ENCODE peak calls at places on chromosome 22, in ten cellular contexts. One of them, this sample, is unnamed.
A peak's percentile ranks its signal among the peaks of the same experiment; 100 is the strongest.

GRCh38 chr22:50544078-50544745 is 1.5 kb upstream of the KLHDC7B start:
- DNase-seq in A549: peak; percentile 82
- DNase-seq in GM04503: no peak
- DNase-seq in fibroblast of mammary gland: peak; percentile 63
- DNase-seq in activated CD4-positive, CD25-positive, alpha-beta regulatory T cell treated with anti-CD3 and anti-CD28 coated beads, Interleukin-2, amount 50 U/mL, for 16 hours: peak; percentile 68
- DNase-seq in GM23338: peak; percentile 93
- DNase-seq in activated T-helper 1 cell treated with anti-CD3 and anti-CD28 coated beads, Interleukin-12 subunit alpha, Interleukin-12 subunit beta, Interleukin-2, Interleukin-4 antibody, amounts not matched to agents 30 ng/mL and 10 ng/mL and 1 ng/mL, durations not matched to agents 14 hours and 24 hours and 36 hours: peak; percentile 80
- DNase-seq in sigmoid colon: peak; percentile 81
- DNase-seq in NCI-H1417: peak; percentile 6
- DNase-seq in T-helper 1 cell: peak; percentile 61
- DNase-seq in this sample: no peak

GRCh38 chr22:27252282-27253049 is 549.1 kb downstream of the MN1 start:
- DNase-seq in A549: peak; percentile 86
- DNase-seq in activated CD4-positive, CD25-positive, alpha-beta regulatory T cell treated with anti-CD3 and anti-CD28 coated beads, Interleukin-2, amount 50 U/mL, for 16 hours: no peak
- DNase-seq in T-helper 1 cell: no peak
- DNase-seq in activated T-helper 1 cell treated with anti-CD3 and anti-CD28 coated beads, Interleukin-12 subunit alpha, Interleukin-12 subunit beta, Interleukin-2, Interleukin-4 antibody, amounts not matched to agents 30 ng/mL and 10 ng/mL and 1 ng/mL, durations not matched to agents 14 hours and 24 hours and 36 hours: no peak
- DNase-seq in GM04503: peak; percentile 63
- DNase-seq in sigmoid colon: peak; percentile 87
- DNase-seq in GM23338: no peak
- DNase-seq in NCI-H1417: no peak
- DNase-seq in fibroblast of mammary gland: peak; percentile 91
- DNase-seq in this sample: peak; percentile 51

GRCh38 chr22:43955883-43956286 is 643 bp downstream of the SAMM50 start:
- DNase-seq in T-helper 1 cell: no peak
- DNase-seq in GM23338: peak; percentile 21
- DNase-seq in activated CD4-positive, CD25-positive, alpha-beta regulatory T cell treated with anti-CD3 and anti-CD28 coated beads, Interleukin-2, amount 50 U/mL, for 16 hours: no peak
- DNase-seq in GM04503: no peak
- DNase-seq in fibroblast of mammary gland: peak; percentile 12
- DNase-seq in A549: no peak
- DNase-seq in activated T-helper 1 cell treated with anti-CD3 and anti-CD28 coated beads, Interleukin-12 subunit alpha, Interleukin-12 subunit beta, Interleukin-2, Interleukin-4 antibody, amounts not matched to agents 30 ng/mL and 10 ng/mL and 1 ng/mL, durations not matched to agents 14 hours and 24 hours and 36 hours: peak; percentile 3
- DNase-seq in NCI-H1417: no peak
- DNase-seq in sigmoid colon: no peak
- DNase-seq in this sample: no peak

GRCh38 chr22:40326905-40327735 is 19.2 kb upstream of the ADSL start:
- DNase-seq in NCI-H1417: no peak
- DNase-seq in activated T-helper 1 cell treated with anti-CD3 and anti-CD28 coated beads, Interleukin-12 subunit alpha, Interleukin-12 subunit beta, Interleukin-2, Interleukin-4 antibody, amounts not matched to agents 30 ng/mL and 10 ng/mL and 1 ng/mL, durations not matched to agents 14 hours and 24 hours and 36 hours: no peak
- DNase-seq in GM04503: peak; percentile 6
- DNase-seq in fibroblast of mammary gland: peak; percentile 47
- DNase-seq in T-helper 1 cell: no peak
- DNase-seq in A549: no peak
- DNase-seq in sigmoid colon: no peak
- DNase-seq in activated CD4-positive, CD25-positive, alpha-beta regulatory T cell treated with anti-CD3 and anti-CD28 coated beads, Interleukin-2, amount 50 U/mL, for 16 hours: no peak
- DNase-seq in GM23338: peak; percentile 63
- DNase-seq in this sample: no peak

GRCh38 chr22:27238935-27239510 is 562.5 kb downstream of the MN1 start:
- DNase-seq in activated T-helper 1 cell treated with anti-CD3 and anti-CD28 coated beads, Interleukin-12 subunit alpha, Interleukin-12 subunit beta, Interleukin-2, Interleukin-4 antibody, amounts not matched to agents 30 ng/mL and 10 ng/mL and 1 ng/mL, durations not matched to agents 14 hours and 24 hours and 36 hours: no peak
- DNase-seq in A549: peak; percentile 91
- DNase-seq in T-helper 1 cell: no peak
- DNase-seq in fibroblast of mammary gland: peak; percentile 87
- DNase-seq in sigmoid colon: peak; percentile 86
- DNase-seq in GM23338: no peak
- DNase-seq in NCI-H1417: no peak
- DNase-seq in GM04503: no peak
- DNase-seq in activated CD4-positive, CD25-positive, alpha-beta regulatory T cell treated with anti-CD3 and anti-CD28 coated beads, Interleukin-2, amount 50 U/mL, for 16 hours: no peak
- DNase-seq in this sample: peak; percentile 74

GRCh38 chr22:45638197-45638596 is 33.4 kb upstream of the ATXN10 start:
- DNase-seq in T-helper 1 cell: no peak
- DNase-seq in GM04503: no peak
- DNase-seq in fibroblast of mammary gland: no peak
- DNase-seq in sigmoid colon: no peak
- DNase-seq in NCI-H1417: peak; percentile 68
- DNase-seq in activated CD4-positive, CD25-positive, alpha-beta regulatory T cell treated with anti-CD3 and anti-CD28 coated beads, Interleukin-2, amount 50 U/mL, for 16 hours: no peak
- DNase-seq in A549: peak; percentile 90
- DNase-seq in GM23338: no peak
- DNase-seq in activated T-helper 1 cell treated with anti-CD3 and anti-CD28 coated beads, Interleukin-12 subunit alpha, Interleukin-12 subunit beta, Interleukin-2, Interleukin-4 antibody, amounts not matched to agents 30 ng/mL and 10 ng/mL and 1 ng/mL, durations not matched to agents 14 hours and 24 hours and 36 hours: no peak
- DNase-seq in this sample: no peak

GRCh38 chr22:19501897-19502447 is 22.2 kb downstream of the CLDN5 start:
- DNase-seq in A549: no peak
- DNase-seq in fibroblast of mammary gland: no peak
- DNase-seq in activated T-helper 1 cell treated with anti-CD3 and anti-CD28 coated beads, Interleukin-12 subunit alpha, Interleukin-12 subunit beta, Interleukin-2, Interleukin-4 antibody, amounts not matched to agents 30 ng/mL and 10 ng/mL and 1 ng/mL, durations not matched to agents 14 hours and 24 hours and 36 hours: no peak
- DNase-seq in GM23338: no peak
- DNase-seq in T-helper 1 cell: no peak
- DNase-seq in sigmoid colon: no peak
- DNase-seq in NCI-H1417: no peak
- DNase-seq in activated CD4-positive, CD25-positive, alpha-beta regulatory T cell treated with anti-CD3 and anti-CD28 coated beads, Interleukin-2, amount 50 U/mL, for 16 hours: no peak
- DNase-seq in GM04503: no peak
- DNase-seq in this sample: no peak

GRCh38 chr22:44617828-44618227 is 84.2 kb upstream of the PRR5 start:
- DNase-seq in activated T-helper 1 cell treated with anti-CD3 and anti-CD28 coated beads, Interleukin-12 subunit alpha, Interleukin-12 subunit beta, Interleukin-2, Interleukin-4 antibody, amounts not matched to agents 30 ng/mL and 10 ng/mL and 1 ng/mL, durations not matched to agents 14 hours and 24 hours and 36 hours: no peak
- DNase-seq in T-helper 1 cell: no peak
- DNase-seq in sigmoid colon: no peak
- DNase-seq in NCI-H1417: no peak
- DNase-seq in A549: no peak
- DNase-seq in activated CD4-positive, CD25-positive, alpha-beta regulatory T cell treated with anti-CD3 and anti-CD28 coated beads, Interleukin-2, amount 50 U/mL, for 16 hours: no peak
- DNase-seq in fibroblast of mammary gland: no peak
- DNase-seq in GM04503: no peak
- DNase-seq in GM23338: no peak
- DNase-seq in this sample: no peak

GRCh38 chr22:27401321-27401720 is 400.2 kb downstream of the MN1 start:
- DNase-seq in NCI-H1417: no peak
- DNase-seq in activated T-helper 1 cell treated with anti-CD3 and anti-CD28 coated beads, Interleukin-12 subunit alpha, Interleukin-12 subunit beta, Interleukin-2, Interleukin-4 antibody, amounts not matched to agents 30 ng/mL and 10 ng/mL and 1 ng/mL, durations not matched to agents 14 hours and 24 hours and 36 hours: no peak
- DNase-seq in A549: no peak
- DNase-seq in GM04503: no peak
- DNase-seq in sigmoid colon: no peak
- DNase-seq in fibroblast of mammary gland: no peak
- DNase-seq in GM23338: no peak
- DNase-seq in T-helper 1 cell: no peak
- DNase-seq in activated CD4-positive, CD25-positive, alpha-beta regulatory T cell treated with anti-CD3 and anti-CD28 coated beads, Interleukin-2, amount 50 U/mL, for 16 hours: no peak
- DNase-seq in this sample: no peak

GRCh38 chr22:45014658-45015057 is 4.9 kb upstream of the PHF21B start:
- DNase-seq in T-helper 1 cell: no peak
- DNase-seq in sigmoid colon: no peak
- DNase-seq in NCI-H1417: no peak
- DNase-seq in GM23338: peak; percentile 73
- DNase-seq in activated T-helper 1 cell treated with anti-CD3 and anti-CD28 coated beads, Interleukin-12 subunit alpha, Interleukin-12 subunit beta, Interleukin-2, Interleukin-4 antibody, amounts not matched to agents 30 ng/mL and 10 ng/mL and 1 ng/mL, durations not matched to agents 14 hours and 24 hours and 36 hours: no peak
- DNase-seq in fibroblast of mammary gland: no peak
- DNase-seq in GM04503: no peak
- DNase-seq in A549: no peak
- DNase-seq in activated CD4-positive, CD25-positive, alpha-beta regulatory T cell treated with anti-CD3 and anti-CD28 coated beads, Interleukin-2, amount 50 U/mL, for 16 hours: no peak
- DNase-seq in this sample: no peak

GRCh38 chr22:24315367-24315781 is 44.7 kb downstream of the SPECC1L start:
- DNase-seq in GM04503: no peak
- DNase-seq in fibroblast of mammary gland: no peak
- DNase-seq in activated T-helper 1 cell treated with anti-CD3 and anti-CD28 coated beads, Interleukin-12 subunit alpha, Interleukin-12 subunit beta, Interleukin-2, Interleukin-4 antibody, amounts not matched to agents 30 ng/mL and 10 ng/mL and 1 ng/mL, durations not matched to agents 14 hours and 24 hours and 36 hours: no peak
- DNase-seq in GM23338: no peak
- DNase-seq in NCI-H1417: no peak
- DNase-seq in A549: no peak
- DNase-seq in sigmoid colon: no peak
- DNase-seq in T-helper 1 cell: no peak
- DNase-seq in activated CD4-positive, CD25-positive, alpha-beta regulatory T cell treated with anti-CD3 and anti-CD28 coated beads, Interleukin-2, amount 50 U/mL, for 16 hours: no peak
- DNase-seq in this sample: no peak

GRCh38 chr22:38203090-38203810 is 1.5 kb downstream of the MAFF start:
- DNase-seq in activated CD4-positive, CD25-positive, alpha-beta regulatory T cell treated with anti-CD3 and anti-CD28 coated beads, Interleukin-2, amount 50 U/mL, for 16 hours: no peak
- DNase-seq in GM23338: peak; percentile 68
- DNase-seq in NCI-H1417: peak; percentile 17
- DNase-seq in fibroblast of mammary gland: no peak
- DNase-seq in GM04503: no peak
- DNase-seq in activated T-helper 1 cell treated with anti-CD3 and anti-CD28 coated beads, Interleukin-12 subunit alpha, Interleukin-12 subunit beta, Interleukin-2, Interleukin-4 antibody, amounts not matched to agents 30 ng/mL and 10 ng/mL and 1 ng/mL, durations not matched to agents 14 hours and 24 hours and 36 hours: peak; percentile 43
- DNase-seq in T-helper 1 cell: no peak
- DNase-seq in A549: peak; percentile 47
- DNase-seq in sigmoid colon: peak; percentile 81
- DNase-seq in this sample: no peak

GRCh38 chr22:35352214-35353111 is 28.4 kb upstream of the HMOX1 start:
- DNase-seq in GM04503: no peak
- DNase-seq in sigmoid colon: peak; percentile 88
- DNase-seq in fibroblast of mammary gland: peak; percentile 25
- DNase-seq in GM23338: peak; percentile 83
- DNase-seq in activated T-helper 1 cell treated with anti-CD3 and anti-CD28 coated beads, Interleukin-12 subunit alpha, Interleukin-12 subunit beta, Interleukin-2, Interleukin-4 antibody, amounts not matched to agents 30 ng/mL and 10 ng/mL and 1 ng/mL, durations not matched to agents 14 hours and 24 hours and 36 hours: no peak
- DNase-seq in NCI-H1417: no peak
- DNase-seq in A549: peak; percentile 50
- DNase-seq in activated CD4-positive, CD25-positive, alpha-beta regulatory T cell treated with anti-CD3 and anti-CD28 coated beads, Interleukin-2, amount 50 U/mL, for 16 hours: no peak
- DNase-seq in T-helper 1 cell: no peak
- DNase-seq in this sample: no peak

GRCh38 chr22:22197993-22198402 is 46.6 kb upstream of the VPREB1 start:
- DNase-seq in GM04503: no peak
- DNase-seq in activated T-helper 1 cell treated with anti-CD3 and anti-CD28 coated beads, Interleukin-12 subunit alpha, Interleukin-12 subunit beta, Interleukin-2, Interleukin-4 antibody, amounts not matched to agents 30 ng/mL and 10 ng/mL and 1 ng/mL, durations not matched to agents 14 hours and 24 hours and 36 hours: no peak
- DNase-seq in fibroblast of mammary gland: no peak
- DNase-seq in sigmoid colon: no peak
- DNase-seq in A549: no peak
- DNase-seq in NCI-H1417: no peak
- DNase-seq in activated CD4-positive, CD25-positive, alpha-beta regulatory T cell treated with anti-CD3 and anti-CD28 coated beads, Interleukin-2, amount 50 U/mL, for 16 hours: no peak
- DNase-seq in T-helper 1 cell: no peak
- DNase-seq in GM23338: no peak
- DNase-seq in this sample: no peak

GRCh38 chr22:23275751-23276150 is 95.4 kb downstream of the BCR start:
- DNase-seq in sigmoid colon: no peak
- DNase-seq in A549: no peak
- DNase-seq in fibroblast of mammary gland: no peak
- DNase-seq in activated T-helper 1 cell treated with anti-CD3 and anti-CD28 coated beads, Interleukin-12 subunit alpha, Interleukin-12 subunit beta, Interleukin-2, Interleukin-4 antibody, amounts not matched to agents 30 ng/mL and 10 ng/mL and 1 ng/mL, durations not matched to agents 14 hours and 24 hours and 36 hours: no peak
- DNase-seq in activated CD4-positive, CD25-positive, alpha-beta regulatory T cell treated with anti-CD3 and anti-CD28 coated beads, Interleukin-2, amount 50 U/mL, for 16 hours: no peak
- DNase-seq in GM23338: no peak
- DNase-seq in NCI-H1417: no peak
- DNase-seq in GM04503: no peak
- DNase-seq in T-helper 1 cell: no peak
- DNase-seq in this sample: no peak

GRCh38 chr22:41989246-41989645 is 9.3 kb upstream of the WBP2NL start:
- DNase-seq in T-helper 1 cell: no peak
- DNase-seq in GM23338: no peak
- DNase-seq in GM04503: no peak
- DNase-seq in A549: no peak
- DNase-seq in sigmoid colon: no peak
- DNase-seq in activated CD4-positive, CD25-positive, alpha-beta regulatory T cell treated with anti-CD3 and anti-CD28 coated beads, Interleukin-2, amount 50 U/mL, for 16 hours: no peak
- DNase-seq in NCI-H1417: no peak
- DNase-seq in fibroblast of mammary gland: no peak
- DNase-seq in activated T-helper 1 cell treated with anti-CD3 and anti-CD28 coated beads, Interleukin-12 subunit alpha, Interleukin-12 subunit beta, Interleukin-2, Interleukin-4 antibody, amounts not matched to agents 30 ng/mL and 10 ng/mL and 1 ng/mL, durations not matched to agents 14 hours and 24 hours and 36 hours: no peak
- DNase-seq in this sample: no peak

GRCh38 chr22:32335471-32335870 is 22.2 kb upstream of the RFPL3 start:
- DNase-seq in T-helper 1 cell: no peak
- DNase-seq in A549: no peak
- DNase-seq in GM23338: no peak
- DNase-seq in activated T-helper 1 cell treated with anti-CD3 and anti-CD28 coated beads, Interleukin-12 subunit alpha, Interleukin-12 subunit beta, Interleukin-2, Interleukin-4 antibody, amounts not matched to agents 30 ng/mL and 10 ng/mL and 1 ng/mL, durations not matched to agents 14 hours and 24 hours and 36 hours: no peak
- DNase-seq in GM04503: no peak
- DNase-seq in NCI-H1417: no peak
- DNase-seq in activated CD4-positive, CD25-positive, alpha-beta regulatory T cell treated with anti-CD3 and anti-CD28 coated beads, Interleukin-2, amount 50 U/mL, for 16 hours: no peak
- DNase-seq in fibroblast of mammary gland: no peak
- DNase-seq in sigmoid colon: no peak
- DNase-seq in this sample: no peak

GRCh38 chr22:30263883-30264282 is 2.8 kb downstream of the OSM start:
- DNase-seq in T-helper 1 cell: no peak
- DNase-seq in fibroblast of mammary gland: no peak
- DNase-seq in activated T-helper 1 cell treated with anti-CD3 and anti-CD28 coated beads, Interleukin-12 subunit alpha, Interleukin-12 subunit beta, Interleukin-2, Interleukin-4 antibody, amounts not matched to agents 30 ng/mL and 10 ng/mL and 1 ng/mL, durations not matched to agents 14 hours and 24 hours and 36 hours: no peak
- DNase-seq in GM04503: no peak
- DNase-seq in sigmoid colon: no peak
- DNase-seq in GM23338: no peak
- DNase-seq in activated CD4-positive, CD25-positive, alpha-beta regulatory T cell treated with anti-CD3 and anti-CD28 coated beads, Interleukin-2, amount 50 U/mL, for 16 hours: no peak
- DNase-seq in NCI-H1417: no peak
- DNase-seq in A549: no peak
- DNase-seq in this sample: no peak

GRCh38 chr22:44405661-44406060 is 92.4 kb downstream of the RTL6 start:
- DNase-seq in NCI-H1417: no peak
- DNase-seq in sigmoid colon: peak; percentile 37
- DNase-seq in activated CD4-positive, CD25-positive, alpha-beta regulatory T cell treated with anti-CD3 and anti-CD28 coated beads, Interleukin-2, amount 50 U/mL, for 16 hours: no peak
- DNase-seq in A549: no peak
- DNase-seq in activated T-helper 1 cell treated with anti-CD3 and anti-CD28 coated beads, Interleukin-12 subunit alpha, Interleukin-12 subunit beta, Interleukin-2, Interleukin-4 antibody, amounts not matched to agents 30 ng/mL and 10 ng/mL and 1 ng/mL, durations not matched to agents 14 hours and 24 hours and 36 hours: no peak
- DNase-seq in T-helper 1 cell: peak; percentile 1
- DNase-seq in GM04503: no peak
- DNase-seq in GM23338: no peak
- DNase-seq in fibroblast of mammary gland: no peak
- DNase-seq in this sample: no peak

GRCh38 chr22:43376765-43377485 is 33.8 kb upstream of the SCUBE1 start:
- DNase-seq in GM23338: no peak
- DNase-seq in activated CD4-positive, CD25-positive, alpha-beta regulatory T cell treated with anti-CD3 and anti-CD28 coated beads, Interleukin-2, amount 50 U/mL, for 16 hours: no peak
- DNase-seq in NCI-H1417: no peak
- DNase-seq in activated T-helper 1 cell treated with anti-CD3 and anti-CD28 coated beads, Interleukin-12 subunit alpha, Interleukin-12 subunit beta, Interleukin-2, Interleukin-4 antibody, amounts not matched to agents 30 ng/mL and 10 ng/mL and 1 ng/mL, durations not matched to agents 14 hours and 24 hours and 36 hours: peak; percentile 11
- DNase-seq in sigmoid colon: no peak
- DNase-seq in fibroblast of mammary gland: no peak
- DNase-seq in GM04503: no peak
- DNase-seq in T-helper 1 cell: no peak
- DNase-seq in A549: no peak
- DNase-seq in this sample: no peak

GRCh38 chr22:29727248-29727551 is 7.4 kb downstream of the CABP7 start:
- DNase-seq in fibroblast of mammary gland: peak; percentile 49
- DNase-seq in activated T-helper 1 cell treated with anti-CD3 and anti-CD28 coated beads, Interleukin-12 subunit alpha, Interleukin-12 subunit beta, Interleukin-2, Interleukin-4 antibody, amounts not matched to agents 30 ng/mL and 10 ng/mL and 1 ng/mL, durations not matched to agents 14 hours and 24 hours and 36 hours: no peak
- DNase-seq in GM04503: no peak
- DNase-seq in NCI-H1417: no peak
- DNase-seq in activated CD4-positive, CD25-positive, alpha-beta regulatory T cell treated with anti-CD3 and anti-CD28 coated beads, Interleukin-2, amount 50 U/mL, for 16 hours: no peak
- DNase-seq in A549: peak; percentile 33
- DNase-seq in GM23338: peak; percentile 81
- DNase-seq in sigmoid colon: no peak
- DNase-seq in T-helper 1 cell: no peak
- DNase-seq in this sample: no peak

GRCh38 chr22:19800761-19801244 is 40.2 kb downstream of the TBX1 start:
- DNase-seq in GM23338: peak; percentile 63
- DNase-seq in fibroblast of mammary gland: peak; percentile 43
- DNase-seq in activated CD4-positive, CD25-positive, alpha-beta regulatory T cell treated with anti-CD3 and anti-CD28 coated beads, Interleukin-2, amount 50 U/mL, for 16 hours: no peak
- DNase-seq in NCI-H1417: no peak
- DNase-seq in A549: peak; percentile 39
- DNase-seq in sigmoid colon: peak; percentile 66
- DNase-seq in GM04503: no peak
- DNase-seq in activated T-helper 1 cell treated with anti-CD3 and anti-CD28 coated beads, Interleukin-12 subunit alpha, Interleukin-12 subunit beta, Interleukin-2, Interleukin-4 antibody, amounts not matched to agents 30 ng/mL and 10 ng/mL and 1 ng/mL, durations not matched to agents 14 hours and 24 hours and 36 hours: no peak
- DNase-seq in T-helper 1 cell: no peak
- DNase-seq in this sample: peak; percentile 35

GRCh38 chr22:40578171-40578570 is 58.3 kb downstream of the MRTFA start:
- DNase-seq in GM23338: no peak
- DNase-seq in activated T-helper 1 cell treated with anti-CD3 and anti-CD28 coated beads, Interleukin-12 subunit alpha, Interleukin-12 subunit beta, Interleukin-2, Interleukin-4 antibody, amounts not matched to agents 30 ng/mL and 10 ng/mL and 1 ng/mL, durations not matched to agents 14 hours and 24 hours and 36 hours: no peak
- DNase-seq in T-helper 1 cell: no peak
- DNase-seq in activated CD4-positive, CD25-positive, alpha-beta regulatory T cell treated with anti-CD3 and anti-CD28 coated beads, Interleukin-2, amount 50 U/mL, for 16 hours: no peak
- DNase-seq in NCI-H1417: no peak
- DNase-seq in sigmoid colon: no peak
- DNase-seq in GM04503: no peak
- DNase-seq in A549: no peak
- DNase-seq in fibroblast of mammary gland: no peak
- DNase-seq in this sample: no peak

GRCh38 chr22:46069518-46070214 is 80.7 kb upstream of the PPARA start:
- DNase-seq in A549: peak; percentile 96
- DNase-seq in NCI-H1417: peak; percentile 46
- DNase-seq in fibroblast of mammary gland: peak; percentile 95
- DNase-seq in T-helper 1 cell: no peak
- DNase-seq in GM04503: no peak
- DNase-seq in activated T-helper 1 cell treated with anti-CD3 and anti-CD28 coated beads, Interleukin-12 subunit alpha, Interleukin-12 subunit beta, Interleukin-2, Interleukin-4 antibody, amounts not matched to agents 30 ng/mL and 10 ng/mL and 1 ng/mL, durations not matched to agents 14 hours and 24 hours and 36 hours: no peak
- DNase-seq in sigmoid colon: peak; percentile 96
- DNase-seq in activated CD4-positive, CD25-positive, alpha-beta regulatory T cell treated with anti-CD3 and anti-CD28 coated beads, Interleukin-2, amount 50 U/mL, for 16 hours: no peak
- DNase-seq in GM23338: no peak
- DNase-seq in this sample: no peak

GRCh38 chr22:17368727-17369552 is at the start of gene CECR2:
- DNase-seq in activated T-helper 1 cell treated with anti-CD3 and anti-CD28 coated beads, Interleukin-12 subunit alpha, Interleukin-12 subunit beta, Interleukin-2, Interleukin-4 antibody, amounts not matched to agents 30 ng/mL and 10 ng/mL and 1 ng/mL, durations not matched to agents 14 hours and 24 hours and 36 hours: no peak
- DNase-seq in sigmoid colon: peak; percentile 78
- DNase-seq in T-helper 1 cell: no peak
- DNase-seq in fibroblast of mammary gland: no peak
- DNase-seq in GM04503: no peak
- DNase-seq in GM23338: peak; percentile 85
- DNase-seq in activated CD4-positive, CD25-positive, alpha-beta regulatory T cell treated with anti-CD3 and anti-CD28 coated beads, Interleukin-2, amount 50 U/mL, for 16 hours: no peak
- DNase-seq in A549: peak; percentile 21
- DNase-seq in NCI-H1417: peak; percentile 82
- DNase-seq in this sample: no peak

GRCh38 chr22:49045276-49045675 is 782.4 kb downstream of the BRD1 start:
- DNase-seq in fibroblast of mammary gland: no peak
- DNase-seq in activated T-helper 1 cell treated with anti-CD3 and anti-CD28 coated beads, Interleukin-12 subunit alpha, Interleukin-12 subunit beta, Interleukin-2, Interleukin-4 antibody, amounts not matched to agents 30 ng/mL and 10 ng/mL and 1 ng/mL, durations not matched to agents 14 hours and 24 hours and 36 hours: no peak
- DNase-seq in A549: no peak
- DNase-seq in T-helper 1 cell: no peak
- DNase-seq in activated CD4-positive, CD25-positive, alpha-beta regulatory T cell treated with anti-CD3 and anti-CD28 coated beads, Interleukin-2, amount 50 U/mL, for 16 hours: no peak
- DNase-seq in NCI-H1417: no peak
- DNase-seq in GM04503: no peak
- DNase-seq in sigmoid colon: no peak
- DNase-seq in GM23338: no peak
- DNase-seq in this sample: no peak

This sample was measured in H54.